ENCODE peak calls at places on chromosomes 7 and 10, in nine cellular contexts. L is NCI-H1417; N is T-helper 9 cell; F is lower lobe of right lung; R is stimulated activated CD4-positive, alpha-beta T cell treated with anti-CD3 and anti-CD28 coated beads, Interleukin-1b, Interleukin-23, amount 100 ng/mL, for 24 hours; E is fibroblast of lung; J is T-helper 2 cell; K is SK-N-MC; B is GM23338. Y is an unnamed sample.

GRCh38 chr7:114791771-114792170 is 130.1 kb upstream of the MDFIC start:
- DNase-seq in L (no peak), N (no peak), F (no peak), R (no peak), E (no peak), J (no peak), K (no peak), B (no peak), Y (no peak)

GRCh38 chr10:71966046-71967004 is 2.1 kb downstream of the CHST3 start:
- DNase-seq in L (no peak), N (no peak), F (no peak), R (no peak), E (no peak), J (no peak), K (no peak), B (no peak), Y (peak; percentile 13)

GRCh38 chr10:77857272-77857671 is 69.3 kb downstream of the DLG5 start:
- DNase-seq in L (no peak), N (no peak), F (peak; percentile 77), R (no peak), E (no peak), J (no peak), K (no peak), B (no peak), Y (no peak)

GRCh38 chr7:146683439-146683838 is 566.8 kb downstream of the CNTNAP2 start:
- DNase-seq in L (no peak), N (no peak), F (no peak), R (no peak), E (peak; percentile 57), J (no peak), K (no peak), B (no peak), Y (no peak)

GRCh38 chr7:151992375-151992774 is 33.1 kb upstream of the GALNT11 start:
- DNase-seq in L (peak; percentile 81), N (peak; percentile 5), F (peak; percentile 71), R (no peak), E (peak; percentile 28), J (no peak), K (no peak), B (peak; percentile 81), Y (peak; percentile 80)

GRCh38 chr10:89421018-89421476 is 6.7 kb downstream of the IFIT5 start:
- DNase-seq in L (no peak), N (no peak), F (no peak), R (no peak), E (no peak), J (no peak), K (no peak), B (no peak), Y (no peak)

GRCh38 chr7:84412161-84412969 is 217.8 kb upstream of the SEMA3A start:
- DNase-seq in L (peak; percentile 88), N (no peak), F (no peak), R (no peak), E (peak; percentile 99), J (no peak), K (no peak), B (no peak), Y (no peak)

GRCh38 chr7:159026271-159027047 is 118.2 kb downstream of the VIPR2 start:
- DNase-seq in L (peak; percentile 45), N (no peak), F (no peak), R (no peak), E (no peak), J (no peak), K (no peak), B (peak; percentile 17), Y (peak; percentile 68)

GRCh38 chr7:33043875-33044718 is 18.5 kb downstream of the NT5C3A start:
- DNase-seq in L (peak; percentile 35), N (no peak), F (no peak), R (no peak), E (no peak), J (no peak), K (no peak), B (no peak), Y (no peak)

GRCh38 chr10:97673736-97674525 is 13.1 kb downstream of the AVPI1 start:
- DNase-seq in L (no peak), N (no peak), F (no peak), R (no peak), E (peak; percentile 58), J (no peak), K (no peak), B (no peak), Y (no peak)

GRCh38 chr10:114261116-114261515 is 22.1 kb downstream of the VWA2 start:
- DNase-seq in L (no peak), N (no peak), F (no peak), R (no peak), E (peak; percentile 18), J (no peak), K (no peak), B (no peak), Y (no peak)

GRCh38 chr10:13806419-13806818 is 219.7 kb downstream of the PRPF18 start:
- DNase-seq in L (no peak), N (no peak), F (no peak), R (no peak), E (no peak), J (no peak), K (no peak), B (no peak), Y (no peak)

GRCh38 chr10:101602767-101603398 is 14.8 kb downstream of the DPCD start:
- DNase-seq in L (peak; percentile 76), N (peak; percentile 41), F (peak; percentile 77), R (peak; percentile 61), E (peak; percentile 71), J (peak; percentile 34), K (no peak), B (peak; percentile 95), Y (peak; percentile 87)

GRCh38 chr10:34186013-34186412 is 629.1 kb downstream of the PARD3 start:
- DNase-seq in L (no peak), N (no peak), F (no peak), R (no peak), E (no peak), J (no peak), K (no peak), B (peak; percentile 30), Y (no peak)